ENCODE peak calls at places on chromosomes 12 and 14, in five cellular contexts. K, D, I, Y and J are unnamed samples.

GRCh38 chr14:58395815-58396626 is at the start of gene TOMM20L:
- DNase-seq in I (peak; percentile 95), Y (peak; percentile 62), K (peak; percentile 87), D (peak; percentile 15), J (peak; percentile 83)

GRCh38 chr12:7175493-7175892 is 14.0 kb upstream of the PEX5 start:
- DNase-seq in K (no peak), D (no peak), I (no peak), Y (no peak), J (no peak)

GRCh38 chr12:107207931-107208515 is 114.7 kb upstream of the CRY1 start:
- DNase-seq in K (no peak), D (no peak), I (no peak), Y (no peak), J (no peak)

GRCh38 chr14:37150414-37150813 is 22.0 kb downstream of the SLC25A21 start:
- DNase-seq in Y (no peak), K (peak; percentile 57), D (no peak), I (no peak), J (peak; percentile 9)

GRCh38 chr14:74879427-74880180 is 2.1 kb upstream of the DLST start:
- DNase-seq in D (no peak), I (no peak), K (no peak), Y (no peak), J (no peak)

GRCh38 chr12:93434305-93434704 is 7.4 kb downstream of the UBE2N start:
- DNase-seq in D (no peak), I (no peak), K (no peak), Y (no peak), J (no peak)

GRCh38 chr12:95351745-95352144 is 122.2 kb upstream of the METAP2 start:
- DNase-seq in I (no peak), Y (no peak), K (no peak), D (no peak), J (no peak)

GRCh38 chr14:92549853-92550244 is 36.3 kb downstream of the RIN3 start:
- DNase-seq in Y (no peak), D (no peak), K (peak; percentile 30), I (no peak), J (no peak)

GRCh38 chr12:63276537-63277365 is 125.8 kb upstream of the AVPR1A start:
- DNase-seq in I (no peak), K (peak; percentile 51), D (peak; percentile 61), Y (no peak), J (peak; percentile 59)
- H3K4me3 ChIP-seq in I (no peak overlapping the region), K (no peak overlapping the region), D (no peak overlapping the region), Y (no peak overlapping the region), J (no peak overlapping the region)

GRCh38 chr12:38906482-38907170 is 1.2 kb upstream of the CPNE8 start:
- DNase-seq in K (peak; percentile 80), I (peak; percentile 94), Y (peak; percentile 87), D (peak; percentile 74), J (peak; percentile 88)

GRCh38 chr12:38912116-38912515 is 6.7 kb upstream of the CPNE8 start:
- DNase-seq in K (no peak), Y (no peak), I (no peak), D (no peak), J (no peak)

GRCh38 chr12:38915783-38916182 is 10.4 kb upstream of the CPNE8 start:
- DNase-seq in K (no peak), Y (no peak), I (no peak), D (no peak), J (no peak)

GRCh38 chr12:38907171-38907923 is 2.0 kb upstream of the CPNE8 start:
- DNase-seq in I (no peak), D (no peak), Y (no peak), K (no peak), J (no peak)

GRCh38 chr12:38911611-38912010 is 6.2 kb upstream of the CPNE8 start:
- DNase-seq in K (no peak), I (no peak), Y (no peak), D (no peak), J (no peak)
- TF ChIP-seq CTCF in K (no peak), I (no peak), Y (peak; percentile 51), D (no peak), J (peak; percentile 11)

GRCh38 chr12:1531654-1532366 is 62.6 kb downstream of the FBXL14 start:
- DNase-seq in D (no peak), I (no peak), Y (no peak), K (no peak), J (peak; percentile 63)
- H3K4me3 ChIP-seq in D (no peak overlapping the region), I (peak overlapping the region; percentile 54), Y (peak overlapping the region; percentile 61), K (no peak overlapping the region), J (peak overlapping the region; percentile 66)

DNA sequence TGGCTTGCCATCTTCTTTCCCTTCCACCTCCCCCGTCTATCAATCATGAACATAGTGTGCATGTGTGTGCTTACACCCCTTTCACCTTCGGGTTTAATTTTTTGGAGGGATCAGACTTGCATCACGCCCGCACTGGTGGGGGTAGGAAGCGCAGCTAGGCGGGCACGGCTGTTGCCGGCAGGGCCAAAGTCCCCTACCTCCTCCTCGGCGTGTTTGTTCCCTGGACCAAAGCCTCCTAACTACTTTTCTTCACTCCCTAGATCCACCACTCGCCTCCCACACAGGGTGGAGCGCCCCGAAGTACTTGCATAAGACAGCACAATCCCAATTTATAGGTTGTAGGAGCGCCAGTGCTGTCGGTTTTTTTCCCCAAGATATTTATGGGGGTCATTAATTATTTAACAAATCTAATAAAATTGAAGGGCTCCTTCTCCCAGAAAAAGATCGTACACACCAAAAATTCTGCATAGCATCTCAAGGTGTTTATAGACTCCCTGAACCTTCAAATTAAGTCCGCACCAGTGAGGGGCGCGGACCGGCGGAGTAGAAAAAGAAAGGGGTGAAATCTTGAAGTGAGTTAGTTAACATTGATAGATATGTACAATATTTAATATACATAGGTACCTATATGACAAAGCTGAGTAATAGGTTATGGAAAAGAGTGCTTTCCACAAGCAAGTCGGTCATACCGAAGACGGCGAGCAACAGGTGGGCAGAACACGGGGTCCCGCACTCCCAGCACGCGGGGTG is 714 bp downstream of the PKP2 start:
- DNase-seq in K (no peak), I (no peak), D (no peak), Y (no peak), J (no peak)
- TF ChIP-seq CTCF in K (no peak), I (no peak), D (peak; percentile 54), Y (peak; percentile 38), J (no peak)

GRCh38 chr14:93954900-93955891 is 21.2 kb downstream of the ASB2 start:
- DNase-seq in K (peak; percentile 92), D (no peak), Y (no peak), I (peak; percentile 90), J (peak; percentile 66)
- H3K4me3 ChIP-seq in K (peak overlapping the region; percentile 48), D (no peak overlapping the region), Y (no peak overlapping the region), I (peak overlapping the region; percentile 31), J (peak overlapping the region; percentile 33)